ENCODE peak calls at places on chromosomes 7 and 10, in five cellular contexts. M is germinal center, W is mesendoderm, D is HEK293T, R is SK-N-SH. U is an unnamed sample.
A peak's percentile ranks its signal among the peaks of the same experiment; 100 is the strongest.

GRCh38 chr7:99109108-99110051 is 34.5 kb downstream of the SMURF1 start:
- DNase-seq in M (no peak), W (no peak), D (no peak), R (peak; percentile 47), U (no peak)

GRCh38 chr7:151786241-151786640 is 90.7 kb downstream of the PRKAG2 start:
- DNase-seq in M (no peak), W (no peak), D (no peak), R (no peak), U (no peak)

GRCh38 chr10:122541541-122542002 is 19.0 kb upstream of the DMBT1 start:
- DNase-seq in M (no peak), W (no peak), D (no peak), R (no peak), U (no peak)

GRCh38 chr7:150852371-150852905 is at the start of gene AOC1:
- DNase-seq in M (no peak), W (no peak), D (no peak), R (no peak), U (no peak)

GRCh38 chr7:1233328-1234048 is 816 bp downstream of the UNCX start:
- DNase-seq in M (no peak), W (peak; percentile 38), D (no peak), R (no peak), U (peak; percentile 66)

GRCh38 chr7:97026705-97027426 is 2.2 kb upstream of the DLX5 start:
- DNase-seq in M (no peak), W (no peak), D (no peak), R (no peak), U (peak; percentile 27)

GRCh38 chr7:130896898-130897514 is 163.0 kb upstream of the KLF14 start:
- DNase-seq in M (peak; percentile 81), W (peak; percentile 89), D (peak; percentile 73), R (peak; percentile 86), U (peak; percentile 85)

GRCh38 chr7:152897401-152897800 is 137.8 kb downstream of the ACTR3B start:
- DNase-seq in M (no peak), W (no peak), D (no peak), R (no peak), U (no peak)

GRCh38 chr10:2949948-2950354 is 117.4 kb upstream of the PFKP start:
- DNase-seq in M (no peak), W (no peak), D (no peak), R (no peak), U (no peak)